ENCODE peak calls at places on chromosomes 12 and 14, in five cellular contexts. O is esophagus squamous epithelium; W is activated CD4-positive, CD25-positive, alpha-beta regulatory T cell; A is BE2C; F is LoVo. J is an unnamed sample.

GRCh38 chr14:102509744-102510615 is at the start of gene ANKRD9:
- DNase-seq in A (peak), W (peak), O (peak), F (peak), J (peak)

GRCh38 chr12:67671419-67671818 is 22.9 kb downstream of the DYRK2 start:
- DNase-seq in W (no peak), F (no peak), A (no peak), O (no peak), J (no peak)

GRCh38 chr12:12810507-12811143 is 2.5 kb upstream of the DDX47 start:
- DNase-seq in O (no peak), W (no peak), F (no peak), A (no peak), J (peak)

GRCh38 chr14:102971836-102972606 is 49.6 kb downstream of the AMN start:
- DNase-seq in O (no peak), A (no peak), W (no peak), F (no peak), J (no peak)

GRCh38 chr12:1591029-1591428 is 3.4 kb downstream of the FBXL14 start:
- DNase-seq in W (no peak), F (no peak), O (no peak), A (no peak), J (no peak)

GRCh38 chr12:12380949-12381593 is 24.2 kb downstream of the BORCS5 start:
- DNase-seq in W (no peak), O (no peak), A (no peak), F (no peak), J (no peak)

GRCh38 chr12:70724444-70724843 is 87.2 kb upstream of the PTPRB start:
- DNase-seq in O (no peak), A (no peak), F (no peak), W (no peak), J (no peak)

GRCh38 chr12:115337693-115338543 is 653.9 kb upstream of the TBX3 start:
- DNase-seq in A (no peak), W (no peak), O (no peak), F (peak), J (no peak)

GRCh38 chr14:70660967-70661871 is 19.5 kb downstream of the TTC9 start:
- DNase-seq in O (no peak), F (no peak), W (peak), A (no peak), J (peak)

GRCh38 chr14:86530457-86530856 is 1000.5 kb downstream of the FLRT2 start:
- DNase-seq in F (no peak), W (no peak), A (no peak), O (no peak), J (no peak)

GRCh38 chr14:79596531-79596930 is 614.8 kb downstream of the DIO2 start:
- DNase-seq in W (no peak), O (no peak), A (no peak), F (peak), J (no peak)

GRCh38 chr14:71142375-71143038 is 235.2 kb downstream of the PCNX1 start:
- DNase-seq in F (no peak), O (no peak), A (no peak), W (no peak), J (no peak)

GRCh38 chr14:69827560-69827959 is 30.5 kb upstream of the SLC10A1 start:
- DNase-seq in A (no peak), W (no peak), F (peak), O (no peak), J (no peak)

GRCh38 chr14:104885973-104886689 is 21.1 kb downstream of the CEP170B start:
- DNase-seq in W (no peak), A (peak), F (no peak), O (no peak), J (no peak)

GRCh38 chr12:115979351-115979750 is 298.1 kb downstream of the MED13L start:
- DNase-seq in O (no peak), A (no peak), W (no peak), F (no peak), J (no peak)

GRCh38 chr12:26037615-26038180 is 79.2 kb downstream of the RASSF8 start:
- DNase-seq in O (no peak), A (no peak), W (no peak), F (no peak), J (no peak)

GRCh38 chr12:30201301-30202160 is 417.8 kb upstream of the TMTC1 start:
- DNase-seq in W (no peak), A (peak), F (no peak), O (no peak), J (no peak)

GRCh38 chr12:68846811-68847210 is 38.8 kb downstream of the MDM2 start:
- DNase-seq in A (no peak), O (no peak), F (no peak), W (no peak), J (no peak)

GRCh38 chr12:50055831-50056628 is 1.4 kb upstream of the ASIC1 start:
- DNase-seq in W (peak), O (no peak), A (peak), F (peak), J (peak)

GRCh38 chr14:76133103-76133502 is 18.6 kb upstream of the GPATCH2L start:
- DNase-seq in A (no peak), W (no peak), F (peak), O (no peak), J (no peak)

GRCh38 chr12:83468988-83469908 is 782.5 kb downstream of the TMTC2 start:
- DNase-seq in F (no peak), W (no peak), O (no peak), A (no peak), J (no peak)

GRCh38 chr14:33568935-33569579 is 381.8 kb downstream of the EGLN3 start:
- DNase-seq in F (no peak), O (no peak), A (no peak), W (no peak), J (no peak)

GRCh38 chr14:66709292-66709691 is 201.3 kb downstream of the GPHN start:
- DNase-seq in W (no peak), O (no peak), F (no peak), A (no peak), J (no peak)

GRCh38 chr12:5480218-5480952 is 48.5 kb downstream of the NTF3 start:
- DNase-seq in A (no peak), F (no peak), O (no peak), W (no peak), J (no peak)

GRCh38 chr14:90235179-90235976 is 21.0 kb upstream of the PSMC1 start:
- DNase-seq in A (peak), W (peak), F (peak), O (no peak), J (peak)

GRCh38 chr12:121968880-121969279 is 50.5 kb downstream of the CFAP251 start:
- DNase-seq in A (no peak), F (no peak), O (no peak), W (no peak), J (no peak)

J was measured in activated CD8-positive, alpha-beta memory T cell treated with anti-CD3 and anti-CD28 coated beads for 24 hours.